ENCODE peak calls at places on chromosomes 3 and 15, in ten cellular contexts. L is CD8-positive, alpha-beta T cell; P is nephron progenitor cell; D is ascending aorta; E is AG09309; U is GM12865; A is progenitor cell of endocrine pancreas; Z is endothelial cell; W is mammary epithelial cell; F is PC-3. S is an unnamed sample.

GRCh38 chr15:57321973-57322601 is 54.2 kb upstream of the CGNL1 start:
- DNase-seq in L (no peak), P (no peak), D (no peak), E (no peak), U (no peak), A (no peak), Z (peak), W (no peak), F (no peak), S (no peak)

GRCh38 chr3:169143471-169143870 is 520.0 kb downstream of the MECOM start:
- DNase-seq in L (no peak), P (no peak), D (no peak), E (no peak), U (no peak), A (no peak), Z (no peak), W (no peak), F (no peak), S (no peak)

GRCh38 chr3:123116116-123116515 is 49.3 kb downstream of the PDIA5 start:
- DNase-seq in L (no peak), P (no peak), D (no peak), E (no peak), U (no peak), A (no peak), Z (no peak), W (no peak), F (no peak), S (no peak)

GRCh38 chr3:27279153-27279552 is 90.0 kb downstream of the NEK10 start:
- DNase-seq in L (no peak), P (no peak), D (no peak), E (no peak), U (no peak), A (no peak), Z (no peak), W (no peak), F (peak), S (no peak)

GRCh38 chr15:32998979-32999677 is 195.4 kb downstream of the FMN1 start:
- DNase-seq in L (no peak), P (no peak), D (no peak), E (no peak), U (no peak), A (no peak), Z (no peak), W (no peak), F (no peak), S (no peak)

GRCh38 chr3:45479627-45480026 is 91.3 kb downstream of the LARS2 start:
- DNase-seq in L (no peak), P (no peak), D (no peak), E (peak), U (no peak), A (no peak), Z (no peak), W (peak), F (peak), S (peak)

GRCh38 chr3:45337839-45338470 is 50.4 kb upstream of the LARS2 start:
- DNase-seq in L (no peak), P (no peak), D (no peak), E (no peak), U (no peak), A (no peak), Z (no peak), W (no peak), F (no peak), S (no peak)

GRCh38 chr15:100099976-100100375 is 241.8 kb downstream of the ADAMTS17 start:
- DNase-seq in L (no peak), P (no peak), D (no peak), E (no peak), U (no peak), A (no peak), Z (no peak), W (no peak), F (no peak), S (no peak)

GRCh38 chr3:151171145-151171544 is 31.9 kb downstream of the GPR171 start:
- DNase-seq in L (peak), P (no peak), D (no peak), E (no peak), U (peak), A (no peak), Z (no peak), W (no peak), F (no peak), S (no peak)

GRCh38 chr3:40800343-40800742 is 275.6 kb downstream of the ZNF621 start:
- DNase-seq in L (no peak), P (no peak), D (no peak), E (peak), U (peak), A (no peak), Z (peak), W (peak), F (peak), S (no peak)

GRCh38 chr3:141797167-141797773 is 34.1 kb downstream of the GRK7 start:
- DNase-seq in L (peak), P (peak), D (no peak), E (no peak), U (peak), A (peak), Z (peak), W (no peak), F (no peak), S (peak)

GRCh38 chr3:56355570-56356185 is 112.6 kb downstream of the ERC2 start:
- DNase-seq in L (no peak), P (no peak), D (no peak), E (no peak), U (no peak), A (no peak), Z (no peak), W (peak), F (peak), S (no peak)

GRCh38 chr3:20375302-20375701 is 189.3 kb upstream of the SGO1 start:
- DNase-seq in L (no peak), P (no peak), D (no peak), E (no peak), U (no peak), A (no peak), Z (no peak), W (no peak), F (no peak), S (no peak)

GRCh38 chr3:61966200-61966599 is 404.8 kb downstream of the PTPRG start:
- DNase-seq in L (no peak), P (no peak), D (no peak), E (no peak), U (no peak), A (no peak), Z (no peak), W (peak), F (no peak), S (no peak)

GRCh38 chr3:123412811-123413588 is 35.9 kb downstream of the ADCY5 start:
- DNase-seq in L (no peak), P (peak), D (no peak), E (no peak), U (no peak), A (no peak), Z (no peak), W (no peak), F (no peak), S (no peak)

GRCh38 chr15:48396020-48396419 is 64.8 kb downstream of the DUT start:
- DNase-seq in L (no peak), P (no peak), D (no peak), E (no peak), U (no peak), A (no peak), Z (no peak), W (no peak), F (no peak), S (no peak)

GRCh38 chr3:43055806-43056770 is 49.8 kb downstream of the POMGNT2 start:
- DNase-seq in L (no peak), P (no peak), D (no peak), E (no peak), U (no peak), A (no peak), Z (no peak), W (no peak), F (no peak), S (no peak)

GRCh38 chr3:11523793-11524160 is 119.9 kb downstream of the VGLL4 start:
- DNase-seq in L (no peak), P (no peak), D (no peak), E (no peak), U (no peak), A (no peak), Z (no peak), W (no peak), F (no peak), S (no peak)

GRCh38 chr3:46693038-46693896 is at the start of gene ALS2CL:
- DNase-seq in L (peak), P (peak), D (no peak), E (no peak), U (peak), A (peak), Z (peak), W (peak), F (peak), S (peak)

GRCh38 chr3:196486263-196486662 is 17.3 kb downstream of the RNF168 start:
- DNase-seq in L (peak), P (no peak), D (no peak), E (no peak), U (no peak), A (no peak), Z (peak), W (no peak), F (peak), S (no peak)

GRCh38 chr3:13114811-13115615 is 41.8 kb upstream of the IQSEC1 start:
- DNase-seq in L (no peak), P (no peak), D (no peak), E (no peak), U (no peak), A (no peak), Z (no peak), W (no peak), F (no peak), S (peak)

GRCh38 chr15:44711089-44711355 is at the start of gene PATL2:
- DNase-seq in L (no peak), P (no peak), D (no peak), E (no peak), U (no peak), A (no peak), Z (no peak), W (no peak), F (no peak), S (no peak)

GRCh38 chr15:44712108-44713005 is 1.0 kb downstream of the B2M start:
- DNase-seq in L (peak), P (no peak), D (peak), E (peak), U (peak), A (no peak), Z (no peak), W (peak), F (peak), S (peak)

GRCh38 chr15:44711356-44712107 is at the start of gene B2M:
- DNase-seq in L (peak), P (peak), D (peak), E (peak), U (peak), A (peak), Z (peak), W (peak), F (peak), S (peak)

GRCh38 chr15:44715142-44715796 is 4.0 kb downstream of the B2M start:
- DNase-seq in L (peak), P (no peak), D (no peak), E (no peak), U (peak), A (no peak), Z (no peak), W (no peak), F (no peak), S (no peak)

GRCh38 chr15:44713006-44713966 is 2.0 kb downstream of the B2M start:
- DNase-seq in L (peak), P (no peak), D (no peak), E (no peak), U (peak), A (no peak), Z (no peak), W (peak), F (peak), S (no peak)
- TF ChIP-seq CTCF in L (peak), P (no peak), D (no peak), E (peak), U (peak), A (no peak), Z (no peak), W (peak), F (peak), S (peak)

GRCh38 chr3:160226026-160226739 is 961 bp downstream of the C3orf80 start:
- DNase-seq in L (no peak), P (peak), D (no peak), E (no peak), U (peak), A (peak), Z (peak), W (no peak), F (no peak), S (peak)

GRCh38 chr3:160224811-160225180 is 426 bp upstream of the C3orf80 start:
- DNase-seq in L (no peak), P (no peak), D (no peak), E (no peak), U (no peak), A (no peak), Z (no peak), W (no peak), F (no peak), S (no peak)

GRCh38 chr3:160224256-160224655 is 966 bp upstream of the C3orf80 start:
- DNase-seq in L (no peak), P (peak), D (no peak), E (no peak), U (no peak), A (no peak), Z (no peak), W (no peak), F (no peak), S (peak)

GRCh38 chr3:160226740-160227048 is 1.5 kb downstream of the C3orf80 start:
- DNase-seq in L (no peak), P (no peak), D (no peak), E (no peak), U (no peak), A (peak), Z (no peak), W (no peak), F (no peak), S (no peak)

GRCh38 chr3:160225181-160226025 is at the start of gene C3orf80:
- DNase-seq in L (peak), P (peak), D (no peak), E (no peak), U (peak), A (peak), Z (peak), W (peak), F (peak), S (peak)
- TF ChIP-seq CTCF in L (no peak), P (no peak), D (no peak), E (no peak), U (peak), A (peak), Z (no peak), W (no peak), F (peak), S (no peak)

GRCh38 chr3:190718097-190718496 is 144.4 kb downstream of the GMNC start:
- DNase-seq in L (no peak), P (no peak), D (no peak), E (no peak), U (no peak), A (no peak), Z (no peak), W (no peak), F (no peak), S (no peak)
- TF ChIP-seq CTCF in L (no peak), P (no peak), D (no peak), E (no peak), U (no peak), A (no peak), Z (no peak), W (no peak), F (no peak), S (no peak)

DNA sequence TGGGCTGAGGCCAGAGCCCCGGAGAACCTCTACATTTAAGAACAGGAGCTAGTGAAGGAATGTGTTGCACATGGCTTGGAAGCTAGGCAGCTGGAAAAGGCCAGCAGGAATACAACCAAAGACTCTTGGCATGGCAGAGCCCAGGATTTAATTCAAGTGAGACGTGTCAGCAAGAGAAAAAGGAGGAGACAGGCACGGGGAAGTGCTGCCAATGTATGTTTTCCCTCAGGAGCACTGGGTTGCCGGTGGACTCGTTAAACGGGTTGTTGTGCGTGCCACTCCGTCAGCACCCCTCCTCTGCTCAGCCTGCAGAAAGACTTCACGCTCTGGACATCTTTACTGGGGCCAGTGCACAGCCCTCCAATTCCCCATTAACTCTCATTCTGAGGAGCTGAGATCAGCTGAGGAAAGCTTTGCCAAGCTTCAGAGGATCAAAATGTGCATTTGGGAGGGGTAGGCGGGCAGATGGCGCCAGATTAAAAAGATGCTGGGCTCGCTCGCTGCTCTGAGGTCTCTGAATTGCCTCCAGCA is 103.7 kb downstream of the PDZRN3 start:
- DNase-seq in L (no peak), P (no peak), D (no peak), E (no peak), U (no peak), A (no peak), Z (no peak), W (no peak), F (no peak), S (no peak)
- TF ChIP-seq CTCF in L (no peak), P (no peak), D (no peak), E (no peak), U (no peak), A (no peak), Z (no peak), W (no peak), F (no peak), S (no peak)

GRCh38 chr3:38534604-38535003 is 38.5 kb downstream of the EXOG start:
- DNase-seq in L (no peak), P (no peak), D (no peak), E (no peak), U (no peak), A (no peak), Z (no peak), W (no peak), F (no peak), S (no peak)

GRCh38 chr3:38533285-38533994 is 37.3 kb downstream of the EXOG start:
- DNase-seq in L (no peak), P (no peak), D (no peak), E (no peak), U (no peak), A (no peak), Z (no peak), W (no peak), F (no peak), S (no peak)

GRCh38 chr3:38536686-38537085 is 40.5 kb downstream of the EXOG start:
- DNase-seq in L (no peak), P (no peak), D (no peak), E (no peak), U (no peak), A (no peak), Z (no peak), W (no peak), F (no peak), S (no peak)

GRCh38 chr3:38532529-38532928 is 36.4 kb downstream of the EXOG start:
- DNase-seq in L (no peak), P (no peak), D (no peak), E (no peak), U (no peak), A (no peak), Z (no peak), W (no peak), F (no peak), S (no peak)

GRCh38 chr3:38534180-38534579 is 38.0 kb downstream of the EXOG start:
- DNase-seq in L (no peak), P (no peak), D (no peak), E (no peak), U (no peak), A (no peak), Z (no peak), W (no peak), F (no peak), S (no peak)
- TF ChIP-seq CTCF in L (no peak), P (no peak), D (no peak), E (no peak), U (no peak), A (no peak), Z (no peak), W (no peak), F (no peak), S (no peak)